ENCODE peak calls at places on chromosomes 1 and 21, in six cellular contexts. B is stimulated activated CD8-positive, alpha-beta memory T cell treated with anti-CD3 and anti-CD28 coated beads, Interleukin-15, amount 100 ng/mL, for 24 hours; M is AG09309; T is H4; P is NCI-H1436; J is pons. G is an unnamed sample.

GRCh38 chr1:110210604-110211502 is 739 bp downstream of the KCNC4 start:
- DNase-seq in B (no peak), M (no peak), T (peak; percentile 14), P (peak; percentile 31), J (no peak), G (peak; percentile 40)

GRCh38 chr1:84789014-84789413 is 98.8 kb upstream of the SSX2IP start:
- DNase-seq in B (no peak), M (no peak), T (no peak), P (no peak), J (no peak), G (no peak)

GRCh38 chr1:201361652-201362504 is 15.6 kb downstream of the TNNT2 start:
- DNase-seq in B (no peak), M (no peak), T (peak; percentile 45), P (peak; percentile 73), J (peak; percentile 6), G (peak; percentile 39)

GRCh38 chr1:5743435-5744095 is 248.7 kb downstream of the NPHP4 start:
- DNase-seq in B (no peak), M (no peak), T (no peak), P (no peak), J (no peak), G (no peak)

GRCh38 chr1:1614204-1614953 is 921 bp upstream of the MIB2 start:
- DNase-seq in B (no peak), M (peak; percentile 78), T (no peak), P (no peak), J (peak; percentile 35), G (peak; percentile 35)

GRCh38 chr1:109133815-109134214 is 19.9 kb downstream of the ELAPOR1 start:
- DNase-seq in B (no peak), M (no peak), T (no peak), P (no peak), J (peak; percentile 39), G (no peak)

GRCh38 chr1:49298304-49298703 is 521.6 kb upstream of the BEND5 start:
- DNase-seq in B (no peak), M (no peak), T (no peak), P (no peak), J (peak; percentile 6), G (no peak)

GRCh38 chr21:26047279-26047967 is 123.1 kb downstream of the APP start:
- DNase-seq in B (no peak), M (no peak), T (no peak), P (no peak), J (no peak), G (no peak)

GRCh38 chr1:172588296-172589291 is 55.6 kb downstream of the SUCO start:
- DNase-seq in B (no peak), M (peak; percentile 32), T (peak; percentile 71), P (no peak), J (no peak), G (no peak)

GRCh38 chr1:11151854-11152612 is 37.1 kb upstream of the ANGPTL7 start:
- DNase-seq in B (no peak), M (no peak), T (no peak), P (no peak), J (no peak), G (no peak)

GRCh38 chr1:31694910-31695300 is 8.9 kb downstream of the COL16A1 start:
- DNase-seq in B (no peak), M (no peak), T (no peak), P (no peak), J (peak; percentile 96), G (no peak)

GRCh38 chr1:17335821-17336718 is 28.1 kb downstream of the PADI4 start:
- DNase-seq in B (peak; percentile 50), M (no peak), T (peak; percentile 41), P (peak; percentile 64), J (peak; percentile 23), G (peak; percentile 48)

GRCh38 chr1:3312894-3313578 is 141.4 kb upstream of the ARHGEF16 start:
- DNase-seq in B (peak; percentile 9), M (peak; percentile 96), T (peak; percentile 99), P (no peak), J (no peak), G (no peak)

GRCh38 chr1:18651727-18652126 is 21.1 kb downstream of the PAX7 start:
- DNase-seq in B (no peak), M (no peak), T (no peak), P (no peak), J (no peak), G (no peak)

GRCh38 chr21:28633803-28634572 is 358.7 kb downstream of the LTN1 start:
- DNase-seq in B (no peak), M (peak; percentile 85), T (peak; percentile 42), P (no peak), J (peak; percentile 12), G (no peak)

GRCh38 chr1:7607097-7607496 is 164.0 kb upstream of the VAMP3 start:
- DNase-seq in B (no peak), M (no peak), T (no peak), P (no peak), J (no peak), G (no peak)

GRCh38 chr1:225834417-225835329 is 24.7 kb downstream of the EPHX1 start:
- DNase-seq in B (no peak), M (peak; percentile 55), T (no peak), P (no peak), J (peak; percentile 58), G (peak; percentile 43)

GRCh38 chr1:84615785-84616184 is 41.5 kb upstream of the CTBS start:
- DNase-seq in B (no peak), M (no peak), T (no peak), P (no peak), J (no peak), G (no peak)

GRCh38 chr1:150887018-150887417 is at the start of gene CTXND2:
- DNase-seq in B (no peak), M (no peak), T (no peak), P (no peak), J (no peak), G (no peak)

GRCh38 chr1:71490432-71490831 is 409.6 kb upstream of the ZRANB2 start:
- DNase-seq in B (no peak), M (no peak), T (peak; percentile 40), P (no peak), J (no peak), G (no peak)

GRCh38 chr1:67711850-67712202 is 26.8 kb downstream of the GADD45A start:
- DNase-seq in B (no peak), M (no peak), T (no peak), P (no peak), J (no peak), G (no peak)

GRCh38 chr1:99544328-99544727 is 101.6 kb upstream of the PALMD start:
- DNase-seq in B (no peak), M (no peak), T (no peak), P (no peak), J (peak; percentile 29), G (no peak)

GRCh38 chr1:15455522-15455921 is 1.0 kb upstream of the CELA2A start:
- DNase-seq in B (no peak), M (peak; percentile 48), T (peak; percentile 50), P (no peak), J (no peak), G (no peak)

GRCh38 chr21:45308211-45309068 is 20.7 kb upstream of the POFUT2 start:
- DNase-seq in B (no peak), M (no peak), T (peak; percentile 90), P (no peak), J (no peak), G (peak; percentile 14)